ENCODE peak calls at places on chromosomes 12 and 14, in six cellular contexts. X is HCT116, O is GM23248, B is hepatocyte, M is GM23338, C is OCI-LY7. E is an unnamed sample.

GRCh38 chr14:68226523-68226922 is 406.9 kb downstream of the RAD51B start:
- DNase-seq in X (no peak), C (no peak), B (no peak), O (no peak), M (no peak), E (no peak)

GRCh38 chr14:22155582-22155981 is 433.4 kb downstream of the DAD1 start:
- DNase-seq in X (no peak), C (no peak), B (no peak), M (no peak), O (no peak), E (no peak)

GRCh38 chr12:111798182-111798581 is 31.4 kb downstream of the ALDH2 start:
- DNase-seq in C (no peak), B (no peak), M (no peak), O (no peak), X (no peak), E (no peak)

GRCh38 chr14:55228261-55228660 is 36.9 kb upstream of the DLGAP5 start:
- DNase-seq in C (no peak), M (no peak), O (no peak), X (no peak), B (no peak), E (no peak)

GRCh38 chr12:67819902-67820301 is 169.3 kb upstream of the IFNG-AS1 start:
- DNase-seq in B (no peak), M (no peak), X (no peak), O (no peak), C (no peak), E (no peak)

GRCh38 chr12:110577717-110578521 is 5.2 kb downstream of the PPTC7 start:
- DNase-seq in M (no peak), B (peak), X (peak), O (peak), C (no peak), E (no peak)

GRCh38 chr12:103326190-103326589 is 169.6 kb downstream of the C12orf42 start:
- DNase-seq in X (peak), B (peak), O (peak), M (peak), C (peak), E (peak)

GRCh38 chr14:76880432-76880831 is 54.2 kb downstream of the LRRC74A start:
- DNase-seq in X (no peak), B (no peak), C (no peak), M (no peak), O (peak), E (no peak)

GRCh38 chr14:61174395-61175386 is 106.4 kb downstream of the TMEM30B start:
- DNase-seq in O (peak), B (no peak), M (no peak), X (no peak), C (no peak), E (no peak)

GRCh38 chr12:10701226-10701681 is 21.9 kb downstream of the YBX3 start:
- DNase-seq in O (peak), B (no peak), M (no peak), X (no peak), C (no peak), E (peak)

GRCh38 chr12:95545731-95546490 is 5.4 kb downstream of the USP44 start:
- DNase-seq in B (no peak), M (peak), C (no peak), X (no peak), O (no peak), E (no peak)

GRCh38 chr12:85835810-85836715 is at the start of gene RASSF9:
- DNase-seq in X (no peak), B (peak), C (no peak), M (peak), O (peak), E (no peak)

GRCh38 chr14:36582874-36583241 is 444 bp upstream of the NKX2-8 start:
- DNase-seq in B (no peak), O (peak), M (no peak), C (no peak), X (no peak), E (no peak)

GRCh38 chr12:120684523-120684932 is 2.4 kb upstream of the MLEC start:
- DNase-seq in X (no peak), B (no peak), M (no peak), O (peak), C (no peak), E (peak)

GRCh38 chr12:96195845-96196451 is 1.8 kb downstream of the ELK3 start:
- DNase-seq in C (no peak), B (peak), M (peak), O (peak), X (no peak), E (peak)

GRCh38 chr14:77194706-77195105 is 13.1 kb downstream of the TMEM63C start:
- DNase-seq in C (no peak), M (no peak), X (no peak), O (no peak), B (no peak), E (no peak)

GRCh38 chr12:121358093-121358492 is 5.9 kb upstream of the ANAPC5 start:
- DNase-seq in X (no peak), M (no peak), B (peak), C (no peak), O (no peak), E (no peak)

GRCh38 chr12:109586385-109587296 is 13.0 kb downstream of the MVK start:
- DNase-seq in B (no peak), M (no peak), C (no peak), O (no peak), X (no peak), E (no peak)

GRCh38 chr12:47082963-47083621 is 3.3 kb upstream of the AMIGO2 start:
- DNase-seq in O (peak), C (no peak), X (no peak), M (no peak), B (peak), E (no peak)

GRCh38 chr12:27272375-27273028 is 28.4 kb downstream of the STK38L start:
- DNase-seq in C (no peak), M (no peak), O (no peak), X (no peak), B (peak), E (no peak)

GRCh38 chr12:19572920-19573558 is 133.7 kb downstream of the AEBP2 start:
- DNase-seq in M (peak), C (peak), X (peak), B (peak), O (peak), E (peak)

DNA sequence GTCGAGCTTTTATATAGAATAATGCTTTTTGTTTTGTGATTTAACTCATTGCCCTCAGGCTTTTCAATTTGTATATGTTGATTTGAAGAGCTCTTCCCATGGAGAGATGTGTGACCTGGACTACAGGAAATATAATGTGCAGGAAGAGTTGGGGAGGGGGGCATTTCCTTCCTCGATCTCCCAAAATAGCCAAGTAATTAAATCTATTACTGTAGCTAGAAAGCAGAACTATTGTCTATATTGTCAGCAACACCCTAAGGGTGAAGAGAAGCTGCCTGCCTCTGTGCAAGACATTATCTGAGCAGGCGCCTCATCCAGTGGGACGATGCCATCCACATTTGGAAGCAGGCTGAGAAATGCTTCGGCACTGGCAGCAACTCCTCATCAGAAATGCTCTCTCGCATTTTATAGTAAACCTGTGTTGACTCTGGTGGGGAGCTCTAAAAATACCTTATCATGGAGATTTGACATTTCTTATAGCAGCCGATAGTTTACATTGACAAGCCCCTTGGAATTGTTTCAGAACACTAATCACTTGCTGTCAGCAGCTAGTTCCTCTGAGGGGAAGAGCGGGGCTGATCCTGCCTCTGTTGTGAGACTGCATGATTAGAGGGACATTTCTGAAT is 392.5 kb upstream of the RGS6 start:
- DNase-seq in X (no peak), B (no peak), O (no peak), C (no peak), M (no peak), E (no peak)
- H3K27ac ChIP-seq in X (no peak), B (no peak), O (no peak), C (no peak), M (no peak), E (no peak)

GRCh38 chr14:99737451-99737951 is 53.4 kb downstream of the CYP46A1 start:
- DNase-seq in M (no peak), B (no peak), O (peak), C (no peak), X (no peak), E (no peak)
- TF ChIP-seq EZH2phosphoT487 in M (no peak), B (no peak), O (no peak), C (no peak), X (no peak), E (no peak)

GRCh38 chr14:72614365-72614764 is 279.5 kb downstream of the DPF3 start:
- DNase-seq in B (no peak), X (no peak), M (no peak), O (no peak), C (no peak), E (no peak)

GRCh38 chr14:72611956-72612500 is 281.9 kb downstream of the DPF3 start:
- DNase-seq in M (no peak), X (no peak), O (no peak), B (no peak), C (no peak), E (no peak)

GRCh38 chr14:72613975-72614319 is 280.0 kb downstream of the DPF3 start:
- DNase-seq in X (no peak), O (no peak), M (no peak), B (no peak), C (no peak), E (no peak)

GRCh38 chr14:72614891-72615410 is 278.9 kb downstream of the DPF3 start:
- DNase-seq in O (no peak), X (no peak), M (no peak), B (no peak), C (no peak), E (no peak)

GRCh38 chr14:72613196-72613974 is 280.5 kb downstream of the DPF3 start:
- DNase-seq in X (no peak), C (no peak), B (peak), O (peak), M (no peak), E (no peak)
- H2AFZ ChIP-seq in X (no peak), C (no peak), B (no peak), O (no peak), M (no peak), E (no peak)

GRCh38 chr14:51676549-51676948 is 24.8 kb downstream of the FRMD6 start:
- DNase-seq in M (no peak), C (no peak), X (no peak), B (no peak), O (peak), E (no peak)

GRCh38 chr14:51677738-51678137 is 26.0 kb downstream of the FRMD6 start:
- DNase-seq in X (no peak), B (no peak), M (no peak), O (no peak), C (no peak), E (no peak)

GRCh38 chr14:51668870-51669269 is 17.2 kb downstream of the FRMD6 start:
- DNase-seq in C (no peak), M (no peak), X (no peak), O (peak), B (no peak), E (no peak)

GRCh38 chr14:51677276-51677675 is 25.6 kb downstream of the FRMD6 start:
- DNase-seq in O (peak), C (no peak), X (no peak), M (no peak), B (no peak), E (no peak)

GRCh38 chr14:51674294-51675002 is 22.7 kb downstream of the FRMD6 start:
- DNase-seq in O (peak), M (no peak), B (no peak), C (no peak), X (peak), E (no peak)
- H3K27ac ChIP-seq in O (peak), M (no peak), B (peak), C (no peak), X (no peak), E (no peak)

E was measured in MM.1S.